ENCODE peak calls at places on chromosome 3, in six cellular contexts. Z is transverse colon, D is stomach, E is esophagus muscularis mucosa, C is sigmoid colon, V is SK-N-SH. J is an unnamed sample.

GRCh38 chr3:19471147-19471546 is 322.8 kb downstream of the KCNH8 start:
- DNase-seq in Z (no peak), D (no peak), E (no peak), C (no peak), V (no peak), J (no peak)

GRCh38 chr3:184117649-184118048 is 17.5 kb upstream of the EIF2B5 start:
- DNase-seq in Z (no peak), D (no peak), E (no peak), C (no peak), V (no peak), J (no peak)

GRCh38 chr3:148750296-148750695 is 52.6 kb downstream of the AGTR1 start:
- DNase-seq in Z (no peak), D (no peak), E (no peak), C (no peak), V (no peak), J (no peak)

GRCh38 chr3:184600685-184601377 is 39.2 kb downstream of the EPHB3 start:
- DNase-seq in Z (no peak), D (no peak), E (no peak), C (peak; percentile 56), V (no peak), J (peak; percentile 40)

GRCh38 chr3:110731148-110731547 is 340.5 kb upstream of the NECTIN3 start:
- DNase-seq in Z (no peak), D (no peak), E (no peak), C (no peak), V (no peak), J (no peak)

GRCh38 chr3:18469775-18470174 is 44.6 kb upstream of the SATB1 start:
- DNase-seq in Z (no peak), D (peak; percentile 26), E (no peak), C (no peak), V (no peak), J (no peak)

GRCh38 chr3:76912966-76913365 is 126.9 kb upstream of the ROBO2 start:
- DNase-seq in Z (no peak), D (no peak), E (no peak), C (no peak), V (no peak), J (no peak)

GRCh38 chr3:181213347-181213746 is 223.8 kb upstream of the DNAJC19 start:
- DNase-seq in Z (no peak), D (no peak), E (no peak), C (no peak), V (no peak), J (no peak)

GRCh38 chr3:120875989-120876388 is 32.0 kb upstream of the STXBP5L start:
- DNase-seq in Z (no peak), D (no peak), E (no peak), C (no peak), V (no peak), J (no peak)

GRCh38 chr3:134028486-134029255 is 1.1 kb downstream of the SLCO2A1 start:
- DNase-seq in Z (no peak), D (no peak), E (peak; percentile 84), C (peak; percentile 56), V (no peak), J (no peak)

GRCh38 chr3:134312873-134313838 is 61.1 kb downstream of the AMOTL2 start:
- DNase-seq in Z (peak; percentile 63), D (peak; percentile 81), E (no peak), C (peak; percentile 91), V (no peak), J (peak; percentile 70)

GRCh38 chr3:177357352-177358084 is 160.2 kb upstream of the TBL1XR1 start:
- DNase-seq in Z (peak; percentile 64), D (peak; percentile 62), E (no peak), C (no peak), V (peak; percentile 38), J (peak; percentile 59)

GRCh38 chr3:36258381-36258780 is 121.9 kb upstream of the STAC start:
- DNase-seq in Z (no peak), D (no peak), E (no peak), C (no peak), V (no peak), J (no peak)

GRCh38 chr3:156233875-156234274 is 113.5 kb downstream of the KCNAB1 start:
- DNase-seq in Z (no peak), D (no peak), E (no peak), C (no peak), V (no peak), J (no peak)

GRCh38 chr3:167184511-167184910 is 195.6 kb downstream of the ZBBX start:
- DNase-seq in Z (no peak), D (no peak), E (no peak), C (no peak), V (no peak), J (no peak)

GRCh38 chr3:156382458-156383346 is 172.2 kb downstream of the SSR3 start:
- DNase-seq in Z (peak; percentile 34), D (peak; percentile 34), E (no peak), C (no peak), V (no peak), J (no peak)

GRCh38 chr3:63975705-63976104 is 47.6 kb downstream of the PSMD6 start:
- DNase-seq in Z (no peak), D (no peak), E (no peak), C (peak; percentile 81), V (no peak), J (peak; percentile 63)

GRCh38 chr3:83523470-83524073 is 1435.2 kb upstream of the CADM2 start:
- DNase-seq in Z (peak; percentile 8), D (no peak), E (no peak), C (no peak), V (peak; percentile 25), J (peak; percentile 27)

GRCh38 chr3:186235554-186235953 is 126.5 kb downstream of the DGKG start:
- DNase-seq in Z (no peak), D (no peak), E (no peak), C (no peak), V (no peak), J (no peak)

GRCh38 chr3:19886404-19886803 is 47.6 kb downstream of the EFHB start:
- DNase-seq in Z (no peak), D (no peak), E (no peak), C (no peak), V (no peak), J (peak; percentile 70)

GRCh38 chr3:43411429-43411828 is 125.1 kb downstream of the SNRK start:
- DNase-seq in Z (no peak), D (no peak), E (peak; percentile 24), C (no peak), V (no peak), J (no peak)

GRCh38 chr3:127425505-127426443 is 137.9 kb upstream of the PRR20G start:
- DNase-seq in Z (no peak), D (no peak), E (no peak), C (peak; percentile 41), V (no peak), J (peak; percentile 16)

GRCh38 chr3:57840445-57840844 is 84.3 kb downstream of the SLMAP start:
- DNase-seq in Z (no peak), D (no peak), E (no peak), C (no peak), V (no peak), J (no peak)

GRCh38 chr3:46942481-46943236 is 33.9 kb downstream of the CCDC12 start:
- DNase-seq in Z (peak; percentile 6), D (no peak), E (no peak), C (no peak), V (no peak), J (no peak)

GRCh38 chr3:23324745-23325144 is 121.6 kb downstream of the UBE2E2 start:
- DNase-seq in Z (no peak), D (no peak), E (no peak), C (no peak), V (no peak), J (no peak)

DNA sequence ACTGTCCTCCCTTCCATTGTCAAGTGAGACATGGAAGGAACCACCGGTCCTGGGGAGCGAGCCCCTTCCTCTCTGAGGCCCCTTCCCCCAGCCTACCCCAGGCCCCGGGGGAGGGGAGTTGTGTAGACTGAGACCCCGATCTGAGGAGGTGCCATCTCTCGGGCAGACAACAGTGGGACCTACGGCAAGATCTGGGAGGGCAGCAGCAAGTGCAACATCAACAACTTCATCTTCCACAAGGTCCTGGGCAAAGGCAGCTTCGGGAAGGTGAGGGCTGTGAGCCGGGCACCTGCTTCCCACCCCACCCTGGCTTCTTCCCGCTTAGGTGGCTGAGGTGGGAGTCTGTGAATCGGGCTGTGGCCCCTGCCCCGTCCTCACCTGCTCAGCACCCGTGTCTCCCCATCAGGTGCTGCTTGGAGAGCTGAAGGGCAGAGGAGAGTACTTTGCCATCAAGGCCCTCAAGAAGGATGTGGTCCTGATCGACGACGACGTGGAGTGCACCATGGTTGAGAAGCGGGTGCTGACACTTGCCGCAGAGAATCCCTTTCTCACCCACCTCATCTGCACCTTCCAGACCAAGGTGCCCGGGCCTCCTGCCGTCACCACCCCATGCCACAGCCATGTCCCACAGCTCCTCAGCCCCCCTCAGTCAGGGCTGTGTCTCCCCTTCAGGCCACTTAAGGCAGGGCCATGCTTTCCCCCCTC is 24.9 kb downstream of the PRKCD start:
- DNase-seq in Z (no peak), D (no peak), E (no peak), C (no peak), V (no peak), J (no peak)
- H3K36me3 ChIP-seq in Z (no peaks in the 10 kb centered on the region), D (peaks cover 100% of the 10 kb centered on the region), E (peaks cover 89% of the 10 kb centered on the region), C (peaks cover 11% of the 10 kb centered on the region), V (no peaks in the 10 kb centered on the region), J (peaks cover 83% of the 10 kb centered on the region)

GRCh38 chr3:187753516-187753915 is 8.2 kb upstream of the BCL6 start:
- DNase-seq in Z (no peak), D (no peak), E (no peak), C (no peak), V (no peak), J (no peak)

GRCh38 chr3:187747506-187747905 is 2.2 kb upstream of the BCL6 start:
- DNase-seq in Z (no peak), D (no peak), E (no peak), C (no peak), V (no peak), J (no peak)

GRCh38 chr3:187750041-187750512 is 4.8 kb upstream of the BCL6 start:
- DNase-seq in Z (peak; percentile 74), D (peak; percentile 84), E (no peak), C (peak; percentile 78), V (no peak), J (peak; percentile 87)

GRCh38 chr3:187748050-187748481 is 2.8 kb upstream of the BCL6 start:
- DNase-seq in Z (peak; percentile 96), D (peak; percentile 96), E (peak; percentile 97), C (peak; percentile 96), V (peak; percentile 60), J (peak; percentile 96)

GRCh38 chr3:187750513-187751123 is 5.3 kb upstream of the BCL6 start:
- DNase-seq in Z (peak; percentile 33), D (peak; percentile 40), E (no peak), C (no peak), V (no peak), J (no peak)
- H3K4me1 ChIP-seq in Z (peaks cover 51% of the 10 kb centered on the region), D (peaks cover 19% of the 10 kb centered on the region), E (peaks cover 46% of the 10 kb centered on the region), C (peaks cover 41% of the 10 kb centered on the region), V (peaks cover 5% of the 10 kb centered on the region), J (peaks cover 27% of the 10 kb centered on the region)

DNA sequence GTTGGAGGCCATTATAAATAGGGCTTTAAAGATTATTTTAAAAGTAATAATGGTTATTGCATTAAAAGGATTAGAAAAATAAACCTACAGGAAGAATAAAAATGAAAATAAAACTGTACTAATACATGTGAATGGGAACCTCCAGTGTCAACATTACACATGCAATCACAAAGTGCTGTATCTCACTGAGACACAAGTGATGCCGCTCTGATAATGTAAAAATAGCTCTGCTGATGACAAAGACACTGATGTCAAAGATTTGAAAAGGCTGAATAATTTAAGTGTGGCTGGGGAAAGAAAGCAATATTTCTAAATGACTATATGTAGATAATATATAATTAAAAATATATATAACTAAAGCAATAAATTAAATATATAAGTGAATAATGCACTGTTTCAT is 129.1 kb upstream of the RAP2B start:
- DNase-seq in Z (no peak), D (no peak), E (no peak), C (no peak), V (no peak), J (no peak)
- TF ChIP-seq EP300 in Z (no peak), D (no peak), E (no peak), C (no peak), V (no peak), J (no peak)

GRCh38 chr3:168616901-168617300 is 521.2 kb upstream of the GOLIM4 start:
- DNase-seq in Z (no peak), D (no peak), E (no peak), C (no peak), V (no peak), J (no peak)
- H3K36me3 ChIP-seq in Z (no peaks in the 10 kb centered on the region), D (no peaks in the 10 kb centered on the region), E (no peaks in the 10 kb centered on the region), C (no peaks in the 10 kb centered on the region), V (no peaks in the 10 kb centered on the region), J (no peaks in the 10 kb centered on the region)